ENCODE peak calls at places on chromosomes 2 and 18, in four cellular contexts. H is K562, S is T-helper 17 cell, W is aorta. G is an unnamed sample.

GRCh38 chr2:233289590-233290424 is 17.8 kb upstream of the SAG start:
- DNase-seq in H (no peak), S (no peak), W (no peak), G (no peak)

GRCh38 chr2:105808418-105809098 is 63.8 kb downstream of the NCK2 start:
- DNase-seq in H (no peak), S (no peak), W (no peak), G (no peak)

GRCh38 chr2:112713585-112713925 is 7.3 kb upstream of the NT5DC4 start:
- DNase-seq in H (no peak), S (no peak), W (no peak), G (no peak)

GRCh38 chr2:114661926-114662670 is 219.7 kb downstream of the DPP10 start:
- DNase-seq in H (no peak), S (no peak), W (peak; percentile 79), G (no peak)

GRCh38 chr18:25503567-25504081 is 151.7 kb upstream of the ZNF521 start:
- DNase-seq in H (no peak), S (no peak), W (peak; percentile 75), G (peak; percentile 71)

GRCh38 chr2:203685081-203685621 is 21.3 kb upstream of the CD28 start:
- DNase-seq in H (no peak), S (no peak), W (no peak), G (peak; percentile 83)

GRCh38 chr2:234496442-234496834 is 443 bp downstream of the ARL4C start:
- DNase-seq in H (peak; percentile 54), S (peak; percentile 51), W (no peak), G (no peak)

GRCh38 chr2:66445076-66445724 is 10.3 kb downstream of the MEIS1 start:
- DNase-seq in H (no peak), S (no peak), W (peak; percentile 82), G (no peak)

GRCh38 chr2:46298522-46299351 is 1.5 kb downstream of the EPAS1 start:
- DNase-seq in H (peak; percentile 26), S (no peak), W (peak; percentile 86), G (peak; percentile 68)

GRCh38 chr18:73901589-73901988 is 246.0 kb downstream of the FBXO15 start:
- DNase-seq in H (no peak), S (no peak), W (no peak), G (no peak)

GRCh38 chr2:237614151-237614720 is 13.2 kb upstream of the LRRFIP1 start:
- DNase-seq in H (no peak), S (no peak), W (no peak), G (no peak)

GRCh38 chr2:200586644-200586975 is 796 bp downstream of the AOX1 start:
- DNase-seq in H (no peak), S (no peak), W (peak; percentile 62), G (no peak)

GRCh38 chr2:72619622-72620021 is 206.2 kb downstream of the EXOC6B start:
- DNase-seq in H (no peak), S (no peak), W (no peak), G (no peak)

GRCh38 chr2:173271825-173272224 is 82.8 kb upstream of the CDCA7 start:
- DNase-seq in H (no peak), S (no peak), W (no peak), G (no peak)

GRCh38 chr2:98013407-98014042 is 17.8 kb upstream of the TMEM131 start:
- DNase-seq in H (no peak), S (no peak), W (no peak), G (peak; percentile 68)

GRCh38 chr2:217797661-217798069 is 205.1 kb downstream of the TNS1 start:
- DNase-seq in H (peak; percentile 32), S (no peak), W (no peak), G (no peak)

GRCh38 chr18:26438980-26439379 is 109.4 kb downstream of the KCTD1 start:
- DNase-seq in H (no peak), S (no peak), W (no peak), G (no peak)

GRCh38 chr2:10329880-10330699 is 27.4 kb downstream of the HPCAL1 start:
- DNase-seq in H (no peak), S (no peak), W (peak; percentile 47), G (peak; percentile 57)

GRCh38 chr2:181058378-181059269 is 78.2 kb downstream of the UBE2E3 start:
- DNase-seq in H (peak; percentile 54), S (no peak), W (no peak), G (peak; percentile 59)

GRCh38 chr2:190129421-190130199 is 67.1 kb upstream of the MSTN start:
- DNase-seq in H (no peak), S (no peak), W (no peak), G (no peak)

GRCh38 chr2:8558956-8559355 is 122.9 kb upstream of the ID2 start:
- DNase-seq in H (no peak), S (no peak), W (no peak), G (no peak)

GRCh38 chr2:164792316-164793127 is 49.1 kb downstream of the COBLL1 start:
- DNase-seq in H (no peak), S (no peak), W (no peak), G (peak; percentile 40)

GRCh38 chr18:23878336-23878900 is 136.1 kb upstream of the TTC39C start:
- DNase-seq in H (no peak), S (no peak), W (no peak), G (no peak)

GRCh38 chr2:96344011-96344410 is 8.4 kb downstream of the NCAPH start:
- DNase-seq in H (no peak), S (peak; percentile 20), W (no peak), G (no peak)

GRCh38 chr2:164642268-164642667 is 21.0 kb upstream of the GRB14 start:
- DNase-seq in H (no peak), S (no peak), W (no peak), G (no peak)

GRCh38 chr2:100071350-100072043 is 70.9 kb downstream of the AFF3 start:
- DNase-seq in H (no peak), S (no peak), W (no peak), G (no peak)

GRCh38 chr2:205212357-205212756 is 469.9 kb upstream of the NRP2 start:
- DNase-seq in H (no peak), S (no peak), W (no peak), G (no peak)

GRCh38 chr2:71813801-71814470 is 333.7 kb downstream of the CYP26B1 start:
- DNase-seq in H (no peak), S (no peak), W (no peak), G (no peak)

GRCh38 chr2:33241072-33241471 is 235.4 kb upstream of the RASGRP3 start:
- DNase-seq in H (no peak), S (no peak), W (no peak), G (no peak)

GRCh38 chr2:24106786-24107185 is 16.3 kb downstream of the PFN4 start:
- DNase-seq in H (no peak), S (no peak), W (no peak), G (no peak)

GRCh38 chr2:100935372-100935752 is 66.7 kb upstream of the RPL31 start:
- DNase-seq in H (no peak), S (no peak), W (no peak), G (peak; percentile 44)

GRCh38 chr2:88521445-88522070 is 69.1 kb upstream of the FOXI3 start:
- DNase-seq in H (no peak), S (no peak), W (no peak), G (peak; percentile 11)

GRCh38 chr2:234496835-234497591 is at the start of gene ARL4C:
- DNase-seq in H (peak; percentile 89), S (peak; percentile 72), W (peak; percentile 89), G (peak; percentile 81)

GRCh38 chr2:26469092-26469710 is 8.7 kb downstream of the OTOF start:
- DNase-seq in H (peak; percentile 76), S (no peak), W (no peak), G (peak; percentile 31)

GRCh38 chr2:237629188-237629534 is 1.8 kb downstream of the LRRFIP1 start:
- DNase-seq in H (no peak), S (no peak), W (no peak), G (no peak)

GRCh38 chr2:110115291-110116032 is at the start of gene MALL:
- DNase-seq in H (no peak), S (no peak), W (no peak), G (no peak)

GRCh38 chr2:128455710-128456050 is 137.0 kb upstream of the HS6ST1 start:
- DNase-seq in H (no peak), S (no peak), W (no peak), G (no peak)
- H3K9me3 ChIP-seq in H (no peaks in the 10 kb centered on the region), S (no peaks in the 10 kb centered on the region), W (no peaks in the 10 kb centered on the region), G (peaks cover 2% of the 10 kb centered on the region)

DNA sequence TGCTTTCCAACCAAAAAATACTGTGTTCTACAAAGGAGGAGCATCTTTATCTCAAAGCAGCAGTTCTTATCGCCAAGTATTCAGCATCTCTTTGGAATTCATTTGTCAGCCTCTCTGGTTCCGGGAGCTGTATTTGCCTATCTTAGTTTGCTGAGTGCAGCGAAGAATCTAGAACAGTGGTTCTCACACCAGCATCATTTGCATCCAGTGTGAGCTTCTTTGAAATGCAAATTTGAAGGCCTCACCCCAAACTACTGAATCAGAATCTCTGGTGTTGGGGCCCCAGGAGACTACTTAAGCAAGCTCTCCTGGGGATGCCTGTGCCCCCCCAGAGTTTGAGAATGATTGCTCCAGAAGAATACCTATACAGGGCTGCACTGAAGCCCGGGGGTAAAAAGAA is 1.5 kb upstream of the PTPN2 start:
- DNase-seq in H (peak; percentile 25), S (no peak), W (no peak), G (no peak)
- H3K9me3 ChIP-seq in H (no peaks in the 10 kb centered on the region), S (no peaks in the 10 kb centered on the region), W (no peaks in the 10 kb centered on the region), G (no peaks in the 10 kb centered on the region)

GRCh38 chr2:63990072-63990471 is 29.2 kb downstream of the VPS54 start:
- DNase-seq in H (no peak), S (no peak), W (no peak), G (no peak)

GRCh38 chr2:63993871-63994270 is 25.4 kb downstream of the VPS54 start:
- DNase-seq in H (no peak), S (no peak), W (no peak), G (no peak)

GRCh38 chr2:63992061-63992685 is 27.1 kb downstream of the VPS54 start:
- DNase-seq in H (no peak), S (no peak), W (no peak), G (no peak)
- H3K9me3 ChIP-seq in H (no peaks in the 10 kb centered on the region), S (no peaks in the 10 kb centered on the region), W (peaks cover 1% of the 10 kb centered on the region), G (no peaks in the 10 kb centered on the region)

GRCh38 chr2:158774663-158775062 is 20.5 kb upstream of the DAPL1 start:
- DNase-seq in H (no peak), S (no peak), W (no peak), G (peak; percentile 44)

GRCh38 chr2:158772306-158773078 is 22.6 kb upstream of the DAPL1 start:
- DNase-seq in H (no peak), S (no peak), W (no peak), G (no peak)

GRCh38 chr2:158775273-158776027 is 19.7 kb upstream of the DAPL1 start:
- DNase-seq in H (no peak), S (no peak), W (no peak), G (no peak)

GRCh38 chr2:158776236-158776635 is 18.9 kb upstream of the DAPL1 start:
- DNase-seq in H (no peak), S (no peak), W (no peak), G (no peak)

DNA sequence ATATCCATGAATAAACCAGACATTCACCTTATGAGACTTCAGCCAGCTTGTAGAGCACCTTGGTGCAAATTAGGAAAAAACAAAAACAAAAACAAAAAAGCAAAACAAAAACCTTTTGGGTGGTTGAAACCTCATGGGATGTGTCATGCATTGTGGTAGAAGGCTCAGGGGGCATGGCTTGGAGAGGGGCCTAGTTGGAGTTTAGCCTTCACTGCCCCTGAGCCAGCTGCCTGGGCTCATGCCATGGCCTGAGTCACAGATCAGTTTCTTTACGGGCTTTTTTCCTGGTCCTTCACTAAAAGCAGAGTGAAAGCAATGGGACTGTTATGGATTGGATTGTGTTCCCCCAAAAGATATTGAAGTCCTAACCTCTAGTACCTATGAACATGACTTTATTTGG is 22.0 kb upstream of the DAPL1 start:
- DNase-seq in H (no peak), S (no peak), W (peak; percentile 89), G (peak; percentile 52)
- H3K9me3 ChIP-seq in H (no peaks in the 10 kb centered on the region), S (no peaks in the 10 kb centered on the region), W (no peaks in the 10 kb centered on the region), G (no peaks in the 10 kb centered on the region)